ENCODE peak calls at places on chromosomes 12 and 14, in nine cellular contexts. J, X, P, U, W, E, M, T and F are unnamed samples.

GRCh38 chr14:103727313-103728000 is 11.8 kb downstream of the ZFYVE21 start:
- DNase-seq in J (no peak), X (no peak), P (peak), U (peak), W (no peak), E (peak), M (no peak), T (no peak), F (no peak)

GRCh38 chr14:101193126-101193844 is 289.8 kb upstream of the RTL1 start:
- DNase-seq in J (no peak), X (no peak), P (no peak), U (no peak), W (no peak), E (no peak), M (peak), T (no peak), F (no peak)

GRCh38 chr12:18383203-18383602 is 121.9 kb downstream of the PIK3C2G start:
- DNase-seq in J (peak), X (no peak), P (no peak), U (no peak), W (peak), E (no peak), M (no peak), T (no peak), F (peak)

GRCh38 chr14:104976198-104977007 is 1.8 kb downstream of the AHNAK2 start:
- DNase-seq in J (peak), X (no peak), P (peak), U (peak), W (peak), E (peak), M (peak), T (peak), F (peak)

GRCh38 chr12:122813310-122813713 is 21.9 kb upstream of the HIP1R start:
- DNase-seq in J (no peak), X (no peak), P (no peak), U (no peak), W (no peak), E (no peak), M (no peak), T (no peak), F (no peak)

GRCh38 chr12:108648371-108648770 is 14.7 kb upstream of the SELPLG start:
- DNase-seq in J (no peak), X (no peak), P (no peak), U (no peak), W (no peak), E (no peak), M (no peak), T (no peak), F (no peak)

GRCh38 chr12:47025798-47026197 is 53.6 kb upstream of the PCED1B start:
- DNase-seq in J (no peak), X (no peak), P (no peak), U (no peak), W (no peak), E (no peak), M (no peak), T (no peak), F (no peak)

GRCh38 chr14:65482769-65483438 is 70.4 kb downstream of the FUT8 start:
- DNase-seq in J (no peak), X (no peak), P (no peak), U (no peak), W (peak), E (no peak), M (no peak), T (no peak), F (no peak)

GRCh38 chr14:31071151-31071550 is 45.0 kb upstream of the STRN3 start:
- DNase-seq in J (no peak), X (no peak), P (no peak), U (no peak), W (peak), E (no peak), M (no peak), T (no peak), F (no peak)

GRCh38 chr14:61671086-61671485 is 24.2 kb upstream of the HIF1A start:
- DNase-seq in J (no peak), X (no peak), P (no peak), U (no peak), W (no peak), E (no peak), M (no peak), T (no peak), F (no peak)

GRCh38 chr12:123200414-123200813 is 32.5 kb downstream of the MPHOSPH9 start:
- DNase-seq in J (no peak), X (no peak), P (no peak), U (no peak), W (no peak), E (no peak), M (no peak), T (no peak), F (no peak)

DNA sequence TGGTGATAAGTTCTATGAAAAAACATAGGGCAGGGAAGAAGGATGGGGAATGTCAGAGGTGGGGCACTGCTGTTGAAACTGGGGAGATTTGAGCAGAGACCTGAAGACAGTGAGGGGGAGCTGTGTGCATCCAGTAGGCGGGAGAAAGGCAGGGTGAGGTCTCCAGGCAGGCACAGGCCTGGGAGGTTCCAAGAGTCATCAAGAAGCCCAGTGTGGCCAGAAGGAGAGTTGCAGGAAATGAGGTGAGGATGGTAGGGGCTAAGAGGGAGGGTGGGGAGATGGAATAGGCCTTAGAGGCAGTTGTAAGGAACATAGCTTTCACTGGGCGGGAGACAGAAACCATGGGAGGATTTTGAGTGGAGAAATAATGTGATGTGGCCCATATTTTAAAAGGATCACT is 341.8 kb downstream of the GLT1D1 start:
- DNase-seq in J (no peak), X (no peak), P (no peak), U (no peak), W (no peak), E (no peak), M (no peak), T (no peak), F (no peak)
- TF ChIP-seq CTCF in J (no peak), X (no peak), P (no peak), U (no peak), W (no peak), E (no peak), M (no peak), T (no peak), F (no peak)

GRCh38 chr12:120678572-120678971 is 8.4 kb upstream of the MLEC start:
- DNase-seq in J (no peak), X (no peak), P (no peak), U (no peak), W (no peak), E (no peak), M (no peak), T (no peak), F (no peak)
- TF ChIP-seq CTCF in J (no peak), X (no peak), P (no peak), U (no peak), W (no peak), E (no peak), M (no peak), T (no peak), F (no peak)

GRCh38 chr12:67937822-67938221 is 51.4 kb upstream of the IFNG-AS1 start:
- DNase-seq in J (no peak), X (no peak), P (no peak), U (no peak), W (no peak), E (no peak), M (no peak), T (no peak), F (no peak)
- TF ChIP-seq CTCF in J (no peak), X (no peak), P (no peak), U (no peak), W (no peak), E (no peak), M (no peak), T (no peak), F (no peak)

GRCh38 chr12:132075026-132075713 is 68.9 kb downstream of the DDX51 start:
- DNase-seq in J (no peak), X (no peak), P (no peak), U (no peak), W (no peak), E (no peak), M (no peak), T (peak), F (no peak)
- TF ChIP-seq CTCF in J (peak), X (no peak), P (no peak), U (no peak), W (peak), E (no peak), M (no peak), T (peak), F (peak)

GRCh38 chr12:754238-754816 is 1.9 kb downstream of the WNK1 start:
- DNase-seq in J (peak), X (no peak), P (peak), U (no peak), W (no peak), E (peak), M (no peak), T (peak), F (no peak)

GRCh38 chr12:754871-755562 is 2.6 kb downstream of the WNK1 start:
- DNase-seq in J (peak), X (no peak), P (no peak), U (no peak), W (peak), E (no peak), M (no peak), T (peak), F (no peak)

GRCh38 chr12:751828-752672 is at the start of gene WNK1:
- DNase-seq in J (peak), X (peak), P (peak), U (peak), W (peak), E (peak), M (peak), T (peak), F (peak)

GRCh38 chr12:752673-753400 is 458 bp downstream of the WNK1 start:
- DNase-seq in J (peak), X (no peak), P (peak), U (peak), W (peak), E (peak), M (peak), T (peak), F (peak)

GRCh38 chr12:753401-754237 is 1.2 kb downstream of the WNK1 start:
- DNase-seq in J (peak), X (no peak), P (peak), U (peak), W (no peak), E (peak), M (peak), T (peak), F (peak)
- TF ChIP-seq CTCF in J (no peak), X (peak), P (peak), U (peak), W (peak), E (peak), M (no peak), T (peak), F (no peak)